ENCODE peak calls at places on chromosomes 3 and 15, in eight cellular contexts. A, L, T, C, E, F, P and R are unnamed samples.

GRCh38 chr3:123755085-123755484 is 129.0 kb downstream of the MYLK start:
- DNase-seq in A (no peak), L (peak; percentile 49), T (no peak), C (no peak), E (no peak), F (no peak), P (no peak), R (no peak)

GRCh38 chr3:16841354-16841753 is 43.4 kb upstream of the PLCL2 start:
- DNase-seq in A (no peak), L (no peak), T (no peak), C (peak; percentile 18), E (no peak), F (no peak), P (no peak), R (no peak)

GRCh38 chr15:83018477-83018876 is 7.0 kb upstream of the C15orf40 start:
- DNase-seq in A (no peak), L (no peak), T (no peak), C (no peak), E (no peak), F (no peak), P (no peak), R (no peak)

GRCh38 chr3:132394334-132394733 is 23.0 kb upstream of the DNAJC13 start:
- DNase-seq in A (no peak), L (no peak), T (no peak), C (no peak), E (no peak), F (peak; percentile 86), P (no peak), R (peak; percentile 59)

GRCh38 chr3:9229325-9229724 is 20.1 kb downstream of the SRGAP3 start:
- DNase-seq in A (peak; percentile 50), L (no peak), T (no peak), C (no peak), E (no peak), F (no peak), P (no peak), R (peak; percentile 60)

GRCh38 chr3:66531256-66531655 is 30.4 kb upstream of the LRIG1 start:
- DNase-seq in A (no peak), L (no peak), T (no peak), C (no peak), E (no peak), F (no peak), P (no peak), R (no peak)

GRCh38 chr15:67850336-67850735 is 10.5 kb upstream of the RNU6-1 start:
- DNase-seq in A (no peak), L (no peak), T (no peak), C (peak; percentile 57), E (no peak), F (no peak), P (no peak), R (no peak)

GRCh38 chr3:33645060-33645841 is 72.8 kb downstream of the CLASP2 start:
- DNase-seq in A (no peak), L (no peak), T (no peak), C (no peak), E (no peak), F (peak; percentile 50), P (peak; percentile 31), R (peak; percentile 49)

GRCh38 chr3:181066688-181067087 is 77.2 kb upstream of the DNAJC19 start:
- DNase-seq in A (no peak), L (no peak), T (no peak), C (no peak), E (no peak), F (no peak), P (no peak), R (no peak)

GRCh38 chr3:40009991-40010390 is 200.6 kb downstream of the MYRIP start:
- DNase-seq in A (no peak), L (no peak), T (no peak), C (no peak), E (no peak), F (no peak), P (no peak), R (no peak)

GRCh38 chr3:160675566-160676124 is 1.3 kb upstream of the ARL14 start:
- DNase-seq in A (no peak), L (no peak), T (no peak), C (no peak), E (no peak), F (no peak), P (no peak), R (no peak)

GRCh38 chr3:146471012-146471411 is 1.7 kb upstream of the PLSCR2 start:
- DNase-seq in A (no peak), L (no peak), T (no peak), C (no peak), E (no peak), F (no peak), P (no peak), R (no peak)

GRCh38 chr3:171974986-171975837 is 64.2 kb upstream of the FNDC3B start:
- DNase-seq in A (no peak), L (no peak), T (no peak), C (no peak), E (no peak), F (peak; percentile 89), P (no peak), R (peak; percentile 89)

GRCh38 chr15:27258287-27258686 is 287.3 kb downstream of the GABRG3 start:
- DNase-seq in A (no peak), L (no peak), T (no peak), C (no peak), E (no peak), F (no peak), P (no peak), R (no peak)

GRCh38 chr3:11224870-11225251 is 47.3 kb upstream of the ATG7 start:
- DNase-seq in A (no peak), L (no peak), T (no peak), C (no peak), E (no peak), F (no peak), P (no peak), R (no peak)
- H3K4me3 ChIP-seq in A (peak overlapping the region; percentile 77), L (no peak overlapping the region), T (no peak overlapping the region), C (no peak overlapping the region), E (no peak overlapping the region), F (peak overlapping the region; percentile 44), P (no peak overlapping the region), R (peak overlapping the region; percentile 50)

GRCh38 chr3:177318559-177318958 is 121.3 kb upstream of the TBL1XR1 start:
- DNase-seq in A (no peak), L (no peak), T (no peak), C (no peak), E (no peak), F (no peak), P (no peak), R (no peak)

GRCh38 chr3:177320765-177321247 is 123.5 kb upstream of the TBL1XR1 start:
- DNase-seq in A (no peak), L (no peak), T (no peak), C (peak; percentile 80), E (no peak), F (peak; percentile 58), P (no peak), R (peak; percentile 59)

GRCh38 chr3:177322846-177323245 is 125.6 kb upstream of the TBL1XR1 start:
- DNase-seq in A (no peak), L (no peak), T (no peak), C (no peak), E (no peak), F (no peak), P (no peak), R (no peak)

GRCh38 chr3:177317247-177317646 is 120.0 kb upstream of the TBL1XR1 start:
- DNase-seq in A (no peak), L (no peak), T (no peak), C (no peak), E (no peak), F (no peak), P (no peak), R (no peak)

GRCh38 chr3:177321819-177322218 is 124.5 kb upstream of the TBL1XR1 start:
- DNase-seq in A (no peak), L (no peak), T (no peak), C (no peak), E (no peak), F (no peak), P (no peak), R (no peak)
- H3K4me3 ChIP-seq in A (no peak overlapping the region), L (no peak overlapping the region), T (no peak overlapping the region), C (no peak overlapping the region), E (no peak overlapping the region), F (no peak overlapping the region), P (no peak overlapping the region), R (no peak overlapping the region)

GRCh38 chr3:60081381-60082095 is 1031.7 kb upstream of the CFAP20DC start:
- DNase-seq in A (no peak), L (no peak), T (peak; percentile 56), C (peak; percentile 78), E (no peak), F (no peak), P (no peak), R (no peak)

GRCh38 chr3:60076307-60076706 is 1026.5 kb upstream of the CFAP20DC start:
- DNase-seq in A (no peak), L (no peak), T (no peak), C (peak; percentile 55), E (no peak), F (no peak), P (no peak), R (peak; percentile 6)

GRCh38 chr3:60079076-60079475 is 1029.3 kb upstream of the CFAP20DC start:
- DNase-seq in A (no peak), L (no peak), T (no peak), C (peak; percentile 85), E (no peak), F (no peak), P (no peak), R (no peak)

GRCh38 chr3:60085649-60086048 is 1035.8 kb upstream of the CFAP20DC start:
- DNase-seq in A (no peak), L (no peak), T (no peak), C (no peak), E (no peak), F (no peak), P (no peak), R (no peak)

DNA sequence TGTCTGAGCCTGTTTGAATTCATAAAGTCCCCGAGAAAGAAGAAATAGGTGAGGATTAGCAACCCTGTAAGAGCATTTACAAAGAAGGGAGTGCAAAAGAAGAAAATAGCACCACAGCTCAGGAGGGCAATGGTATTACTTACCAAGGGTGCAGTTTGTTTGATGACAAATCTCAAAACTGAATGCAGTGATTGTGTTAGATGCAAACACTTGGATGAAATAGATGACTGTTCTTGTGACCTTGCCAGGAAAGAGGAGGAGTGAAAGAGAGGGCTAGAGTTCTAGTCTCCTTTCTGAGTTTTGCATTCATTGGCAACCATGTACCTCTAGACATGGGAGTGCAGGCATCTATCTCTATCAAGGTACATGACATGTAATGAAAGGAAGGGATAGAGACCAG is 1030.8 kb upstream of the CFAP20DC start:
- DNase-seq in A (no peak), L (no peak), T (no peak), C (peak; percentile 40), E (no peak), F (no peak), P (no peak), R (no peak)
- H3K4me3 ChIP-seq in A (no peak overlapping the region), L (no peak overlapping the region), T (no peak overlapping the region), C (peak overlapping the region; percentile 67), E (no peak overlapping the region), F (no peak overlapping the region), P (no peak overlapping the region), R (no peak overlapping the region)

DNA sequence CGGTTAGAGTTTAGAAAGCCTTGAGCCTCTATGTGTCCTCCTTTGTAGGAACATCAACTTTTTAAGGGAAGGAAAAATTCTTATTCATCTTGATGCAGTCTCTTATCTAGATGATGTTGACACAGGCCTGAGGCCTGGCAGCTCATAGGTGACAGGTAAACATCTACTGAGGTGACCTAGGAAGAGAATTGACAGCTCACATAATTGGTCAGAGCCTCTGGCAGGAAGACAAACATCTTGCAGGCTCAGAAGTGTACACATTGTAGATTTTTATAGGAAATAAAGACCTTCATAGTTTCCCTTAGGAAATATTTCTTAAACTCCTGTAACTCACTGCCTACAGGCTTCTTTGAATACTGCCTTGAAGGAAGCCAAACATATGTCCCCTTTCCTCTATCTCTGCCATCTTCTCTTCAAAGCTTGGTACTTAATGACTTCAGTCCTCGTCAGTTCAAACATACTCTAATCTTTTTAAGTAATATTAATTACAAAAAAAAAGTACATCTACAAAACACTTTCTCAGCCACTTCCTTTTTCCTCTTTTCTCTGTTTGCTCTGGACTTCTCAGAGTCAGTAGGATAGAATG is 341.3 kb downstream of the TBL1XR1 start:
- DNase-seq in A (peak; percentile 9), L (no peak), T (no peak), C (no peak), E (no peak), F (no peak), P (no peak), R (no peak)
- H3K4me3 ChIP-seq in A (no peak overlapping the region), L (no peak overlapping the region), T (no peak overlapping the region), C (no peak overlapping the region), E (no peak overlapping the region), F (no peak overlapping the region), P (no peak overlapping the region), R (no peak overlapping the region)